ENCODE peak calls at places on chromosomes 7 and 10, in seven cellular contexts. G is H9, R is fibroblast of lung, Y is mammary epithelial cell, L is PC-3, J is K562, D is SK-N-SH. Q is an unnamed sample.
A peak's percentile ranks its signal among the peaks of the same experiment; 100 is the strongest.

GRCh38 chr7:31145339-31145738 is 93.2 kb downstream of the ADCYAP1R1 start:
- DNase-seq in G (no peak), R (no peak), Y (no peak), L (no peak), J (no peak), D (no peak), Q (no peak)

GRCh38 chr10:88399240-88399639 is 183.9 kb downstream of the RNLS start:
- DNase-seq in G (no peak), R (no peak), Y (no peak), L (no peak), J (no peak), D (no peak), Q (no peak)

GRCh38 chr10:31477584-31477983 is 158.6 kb downstream of the ZEB1 start:
- DNase-seq in G (no peak), R (peak; percentile 45), Y (no peak), L (no peak), J (no peak), D (no peak), Q (no peak)

GRCh38 chr7:92179393-92179924 is 517 bp upstream of the LRRD1 start:
- DNase-seq in G (no peak), R (no peak), Y (no peak), L (no peak), J (no peak), D (no peak), Q (no peak)

GRCh38 chr10:14382022-14382421 is 51.3 kb upstream of the FRMD4A start:
- DNase-seq in G (no peak), R (no peak), Y (no peak), L (no peak), J (no peak), D (no peak), Q (peak; percentile 66)

GRCh38 chr7:192035-192649 is at the start of gene FAM20C:
- DNase-seq in G (peak; percentile 55), R (peak; percentile 84), Y (peak; percentile 81), L (peak; percentile 75), J (peak; percentile 61), D (peak; percentile 91), Q (peak; percentile 75)

GRCh38 chr10:70822421-70822820 is 6.7 kb downstream of the SGPL1 start:
- DNase-seq in G (no peak), R (no peak), Y (no peak), L (no peak), J (no peak), D (peak; percentile 40), Q (no peak)

GRCh38 chr7:106584914-106585759 is 75.8 kb downstream of the CCDC71L start:
- DNase-seq in G (no peak), R (no peak), Y (no peak), L (no peak), J (peak; percentile 23), D (no peak), Q (no peak)

GRCh38 chr7:16428672-16429071 is 7.3 kb upstream of the CRPPA start:
- DNase-seq in G (no peak), R (peak; percentile 51), Y (no peak), L (peak; percentile 82), J (no peak), D (no peak), Q (no peak)

GRCh38 chr10:31315453-31315852 is 3.6 kb upstream of the ZEB1 start:
- DNase-seq in G (no peak), R (peak; percentile 61), Y (peak; percentile 54), L (peak; percentile 77), J (no peak), D (no peak), Q (peak; percentile 90)

GRCh38 chr10:63114031-63114814 is 18.9 kb upstream of the NRBF2 start:
- DNase-seq in G (no peak), R (peak; percentile 97), Y (peak; percentile 87), L (peak; percentile 87), J (no peak), D (no peak), Q (no peak)

GRCh38 chr10:122407375-122408125 is 33.0 kb downstream of the PLEKHA1 start:
- DNase-seq in G (no peak), R (no peak), Y (peak; percentile 63), L (no peak), J (no peak), D (no peak), Q (peak; percentile 23)

GRCh38 chr7:37510043-37510634 is 61.5 kb upstream of the ELMO1 start:
- DNase-seq in G (no peak), R (peak; percentile 22), Y (no peak), L (peak; percentile 11), J (peak; percentile 23), D (peak; percentile 40), Q (peak; percentile 46)

GRCh38 chr7:44608916-44609648 is 2.7 kb downstream of the OGDH start:
- DNase-seq in G (no peak), R (no peak), Y (no peak), L (peak; percentile 16), J (no peak), D (no peak), Q (no peak)

GRCh38 chr7:37765872-37766525 is 82.4 kb upstream of the NME8 start:
- DNase-seq in G (no peak), R (no peak), Y (no peak), L (no peak), J (no peak), D (no peak), Q (no peak)

GRCh38 chr10:79608505-79609375 is 2.0 kb upstream of the SFTPA1 start:
- DNase-seq in G (peak; percentile 68), R (peak; percentile 16), Y (no peak), L (no peak), J (peak; percentile 70), D (peak; percentile 66), Q (peak; percentile 13)

GRCh38 chr7:157772486-157773130 is 435.8 kb downstream of the DNAJB6 start:
- DNase-seq in G (no peak), R (no peak), Y (no peak), L (no peak), J (no peak), D (no peak), Q (no peak)

GRCh38 chr10:70274643-70275042 is 9.2 kb downstream of the NPFFR1 start:
- DNase-seq in G (no peak), R (peak; percentile 94), Y (no peak), L (no peak), J (no peak), D (no peak), Q (no peak)

GRCh38 chr7:100865971-100866720 is 1.0 kb upstream of the TRIP6 start:
- DNase-seq in G (no peak), R (peak; percentile 29), Y (peak; percentile 69), L (peak; percentile 87), J (no peak), D (peak; percentile 63), Q (peak; percentile 67)

GRCh38 chr7:115707684-115708341 is 322.8 kb downstream of the TFEC start:
- DNase-seq in G (no peak), R (no peak), Y (no peak), L (no peak), J (no peak), D (no peak), Q (no peak)

GRCh38 chr10:44752451-44753441 is 158.4 kb upstream of the TMEM72 start:
- DNase-seq in G (no peak), R (peak; percentile 92), Y (peak; percentile 69), L (peak; percentile 98), J (no peak), D (no peak), Q (peak; percentile 80)

GRCh38 chr7:80393786-80394185 is 118.1 kb downstream of the GNAT3 start:
- DNase-seq in G (no peak), R (no peak), Y (no peak), L (no peak), J (no peak), D (no peak), Q (no peak)

GRCh38 chr10:123878666-123879311 is 12.8 kb downstream of the CPXM2 start:
- DNase-seq in G (no peak), R (no peak), Y (no peak), L (no peak), J (no peak), D (no peak), Q (no peak)

GRCh38 chr10:29960261-29960660 is 99.1 kb downstream of the JCAD start:
- DNase-seq in G (no peak), R (no peak), Y (no peak), L (no peak), J (no peak), D (no peak), Q (no peak)

GRCh38 chr7:66629659-66630058 is 978 bp downstream of the KCTD7 start:
- DNase-seq in G (no peak), R (no peak), Y (no peak), L (no peak), J (no peak), D (no peak), Q (no peak)
- H3K9ac ChIP-seq in G (no peak overlapping the region), R (peak overlapping the region; percentile 54), Y (no peak overlapping the region), L (no peak overlapping the region), J (no peak overlapping the region), D (peak overlapping the region; percentile 68), Q (peak overlapping the region; percentile 59)

GRCh38 chr7:42237162-42237821 is at the start of gene GLI3:
- DNase-seq in G (peak; percentile 88), R (peak; percentile 96), Y (peak; percentile 93), L (peak; percentile 88), J (peak; percentile 66), D (peak; percentile 54), Q (peak; percentile 90)
- TF ChIP-seq CTCF in G (no peak), R (peak; percentile 27), Y (peak; percentile 43), L (no peak), J (no peak), D (peak; percentile 38), Q (no peak)

DNA sequence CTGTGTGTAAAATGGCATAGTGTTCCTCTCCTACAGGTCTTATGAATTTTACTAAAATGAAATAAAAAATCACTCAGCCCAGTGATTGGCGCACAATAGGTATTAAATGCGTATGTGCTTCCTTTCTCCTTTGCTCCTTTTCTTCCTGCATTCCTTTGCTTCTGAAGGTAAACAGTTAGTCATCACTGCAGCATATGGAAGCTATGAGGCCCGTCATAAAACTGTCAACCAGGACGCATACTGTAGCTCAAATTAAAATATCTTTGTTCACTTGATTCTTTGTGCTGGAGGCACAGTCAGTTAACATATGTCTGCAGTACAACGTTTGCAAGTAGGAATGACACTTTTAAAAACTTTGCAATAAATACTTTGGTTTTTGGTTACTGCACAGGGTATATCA is 374.7 kb downstream of the TCERG1L start:
- DNase-seq in G (no peak), R (no peak), Y (no peak), L (peak; percentile 17), J (no peak), D (no peak), Q (no peak)
- H3K9me3 ChIP-seq in G (no peaks in the 10 kb centered on the region), R (no peaks in the 10 kb centered on the region), Y (peaks cover 34% of the 10 kb centered on the region), L (no peaks in the 10 kb centered on the region), J (no peaks in the 10 kb centered on the region), D (no peaks in the 10 kb centered on the region), Q (peaks cover 7% of the 10 kb centered on the region)

GRCh38 chr7:155732275-155732674 is 80.0 kb downstream of the SHH start:
- DNase-seq in G (no peak), R (no peak), Y (no peak), L (no peak), J (no peak), D (no peak), Q (no peak)
- H3K9ac ChIP-seq in G (no peak overlapping the region), R (no peak overlapping the region), Y (no peak overlapping the region), L (no peak overlapping the region), J (no peak overlapping the region), D (no peak overlapping the region), Q (no peak overlapping the region)